ENCODE peak calls at places on chromosomes 12 and 14, in four cellular contexts. X is ovary, Q is A549, N is H1. W is an unnamed sample.
A peak's percentile ranks its signal among the peaks of the same experiment; 100 is the strongest.

GRCh38 chr14:69107407-69108003 is 45.4 kb downstream of the DCAF5 start:
- DNase-seq in X (peak; percentile 20), Q (peak; percentile 71), N (no peak), W (peak; percentile 54)

GRCh38 chr12:5487971-5488955 is 56.4 kb downstream of the NTF3 start:
- DNase-seq in X (no peak), Q (no peak), N (no peak), W (no peak)

GRCh38 chr14:101120636-101121398 is 217.3 kb upstream of the RTL1 start:
- DNase-seq in X (no peak), Q (no peak), N (no peak), W (peak; percentile 2)

GRCh38 chr12:66087365-66087943 is 43.1 kb downstream of the LLPH start:
- DNase-seq in X (peak; percentile 53), Q (peak; percentile 69), N (peak; percentile 23), W (peak; percentile 54)

GRCh38 chr14:33692762-33693161 is 258.1 kb downstream of the EGLN3 start:
- DNase-seq in X (no peak), Q (no peak), N (no peak), W (no peak)

GRCh38 chr12:30450872-30451271 is 244.8 kb downstream of the IPO8 start:
- DNase-seq in X (no peak), Q (no peak), N (no peak), W (no peak)

GRCh38 chr12:88375960-88376305 is 204.3 kb downstream of the KITLG start:
- DNase-seq in X (no peak), Q (no peak), N (no peak), W (no peak)

GRCh38 chr14:99899578-99900178 is 106.5 kb downstream of the EML1 start:
- DNase-seq in X (no peak), Q (peak; percentile 15), N (no peak), W (no peak)

GRCh38 chr12:95608252-95609033 is 57.2 kb upstream of the USP44 start:
- DNase-seq in X (peak; percentile 72), Q (peak; percentile 74), N (peak; percentile 56), W (no peak)

GRCh38 chr12:76113800-76114757 is 29.6 kb upstream of the NAP1L1 start:
- DNase-seq in X (no peak), Q (no peak), N (no peak), W (no peak)

GRCh38 chr14:75875958-75876357 is 105.8 kb downstream of the TGFB3 start:
- DNase-seq in X (no peak), Q (no peak), N (no peak), W (no peak)

GRCh38 chr12:109833307-109834189 is at the start of gene TRPV4:
- DNase-seq in X (no peak), Q (no peak), N (no peak), W (no peak)

GRCh38 chr12:94789510-94790225 is 139.3 kb upstream of the TMCC3 start:
- DNase-seq in X (no peak), Q (no peak), N (no peak), W (no peak)

GRCh38 chr12:131499160-131499863 is 211.6 kb upstream of the SFSWAP start:
- DNase-seq in X (no peak), Q (no peak), N (no peak), W (no peak)

GRCh38 chr14:94581127-94581999 is at the start of gene SERPINA5:
- DNase-seq in X (peak; percentile 58), Q (no peak), N (no peak), W (no peak)
- TF ChIP-seq POLR2A in X (no peak), Q (no peak), N (no peak), W (no peak)

GRCh38 chr12:12720637-12721250 is 3.6 kb downstream of the CDKN1B start:
- DNase-seq in X (no peak), Q (peak; percentile 62), N (no peak), W (no peak)

GRCh38 chr12:12720052-12720451 is 2.9 kb downstream of the CDKN1B start:
- DNase-seq in X (no peak), Q (peak; percentile 36), N (no peak), W (no peak)

GRCh38 chr12:12719496-12719895 is 2.3 kb downstream of the CDKN1B start:
- DNase-seq in X (no peak), Q (peak; percentile 29), N (no peak), W (no peak)

GRCh38 chr12:12722351-12723146 is 5.4 kb downstream of the CDKN1B start:
- DNase-seq in X (no peak), Q (peak; percentile 58), N (no peak), W (no peak)

DNA sequence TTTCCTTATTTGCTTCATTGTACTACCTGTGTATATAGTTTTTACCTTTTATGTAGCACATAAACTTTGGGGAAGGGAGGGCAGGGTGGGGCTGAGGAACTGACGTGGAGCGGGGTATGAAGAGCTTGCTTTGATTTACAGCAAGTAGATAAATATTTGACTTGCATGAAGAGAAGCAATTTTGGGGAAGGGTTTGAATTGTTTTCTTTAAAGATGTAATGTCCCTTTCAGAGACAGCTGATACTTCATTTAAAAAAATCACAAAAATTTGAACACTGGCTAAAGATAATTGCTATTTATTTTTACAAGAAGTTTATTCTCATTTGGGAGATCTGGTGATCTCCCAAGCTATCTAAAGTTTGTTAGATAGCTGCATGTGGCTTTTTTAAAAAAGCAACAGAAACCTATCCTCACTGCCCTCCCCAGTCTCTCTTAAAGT is 4.1 kb downstream of the CDKN1B start:
- DNase-seq in X (no peak), Q (peak; percentile 69), N (no peak), W (no peak)
- TF ChIP-seq POLR2A in X (no peak), Q (no peak), N (no peak), W (no peak)

DNA sequence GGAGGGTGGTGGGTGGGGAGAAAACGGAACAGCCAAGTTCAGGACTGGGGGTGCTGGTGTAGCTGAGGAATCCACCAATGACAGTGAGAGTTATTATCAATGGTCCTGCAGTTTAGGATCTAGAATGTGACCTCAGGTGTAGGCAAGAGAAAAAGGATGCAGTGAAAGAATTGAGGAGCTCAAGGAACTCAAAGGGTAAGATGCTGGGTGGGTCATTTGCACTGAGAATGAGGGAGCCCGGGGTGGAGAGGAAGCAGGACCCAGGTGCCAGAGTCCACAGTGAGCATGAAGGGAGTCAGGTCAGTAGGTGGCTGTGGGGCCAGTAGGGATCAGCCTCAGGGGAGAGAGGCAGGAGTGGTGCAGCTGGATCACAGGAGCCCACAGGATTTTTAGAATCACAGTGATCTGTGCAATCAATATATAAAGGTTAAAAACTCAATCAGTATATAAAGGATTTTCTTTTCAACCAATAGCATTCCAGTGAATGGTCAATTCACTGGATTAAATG is 3.2 kb upstream of the KRT7 start:
- DNase-seq in X (no peak), Q (no peak), N (no peak), W (no peak)
- TF ChIP-seq POLR2A in X (no peak), Q (no peak), N (no peak), W (no peak)

DNA sequence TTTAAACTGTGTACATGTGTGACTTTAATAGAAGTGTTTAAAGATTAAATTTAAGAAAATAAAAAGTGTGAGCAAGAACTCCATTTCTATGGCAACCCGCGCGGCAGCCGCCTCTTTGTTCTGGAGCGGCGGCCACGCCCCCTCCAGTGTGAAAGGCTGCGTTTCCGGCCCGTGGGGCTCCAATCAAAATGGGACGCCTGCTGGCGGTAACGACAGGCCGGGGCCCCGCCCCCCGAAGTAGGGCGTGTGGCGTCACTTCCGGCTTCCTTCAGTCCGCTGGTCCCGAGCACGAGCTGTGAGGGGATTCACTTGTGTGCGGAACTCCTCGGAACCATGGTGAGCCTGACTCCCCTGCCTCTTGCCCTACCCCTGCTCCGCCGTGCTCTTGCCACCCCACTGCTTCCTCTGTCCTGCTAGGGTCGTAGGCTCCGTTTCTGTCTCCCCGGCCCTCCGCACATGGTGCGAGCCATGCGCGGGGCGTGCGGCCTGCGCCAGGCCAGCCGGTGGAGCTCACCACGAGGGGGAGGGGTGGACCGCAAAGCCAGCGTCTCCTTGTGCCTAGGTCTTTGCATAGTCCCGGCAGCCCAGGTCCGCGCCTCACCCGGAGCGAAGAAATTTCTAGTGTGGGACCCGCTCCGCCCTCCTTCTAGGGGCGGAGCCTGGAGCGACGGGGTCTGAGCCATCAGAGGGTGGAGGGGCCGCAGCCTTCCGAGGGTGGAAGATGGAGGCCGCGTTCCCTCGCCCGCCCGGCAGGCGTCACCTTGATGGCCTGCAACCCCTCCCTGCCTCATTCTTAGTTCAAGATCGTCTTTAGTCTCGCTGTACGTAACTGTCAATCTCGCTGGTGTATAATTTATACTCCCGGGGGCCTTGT is at the start of gene CCT2:
- DNase-seq in X (peak; percentile 96), Q (peak; percentile 96), N (peak; percentile 85), W (peak; percentile 97)
- TF ChIP-seq POLR2A in X (peak; percentile 82), Q (peak; percentile 98), N (peak; percentile 98), W (peak; percentile 71)

DNA sequence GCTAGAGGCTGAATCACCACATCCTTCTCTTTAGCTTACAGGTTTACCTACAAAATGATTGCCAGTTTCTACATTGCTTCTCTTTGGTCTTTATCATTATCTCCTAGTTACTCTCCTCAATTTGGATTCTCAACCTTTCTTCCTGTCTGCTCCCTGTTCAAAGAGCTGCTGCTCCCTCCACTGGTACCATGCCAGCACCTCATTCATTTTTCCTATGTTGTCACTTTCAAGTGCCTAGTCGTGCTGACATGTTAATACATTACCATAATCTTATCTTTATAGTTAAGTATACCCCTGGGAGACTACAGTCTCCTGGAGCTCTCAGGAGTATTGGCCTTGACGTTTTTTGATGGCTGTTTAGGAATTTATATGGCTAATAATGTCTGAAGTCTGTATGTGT is 14.2 kb downstream of the FRS2 start:
- DNase-seq in X (no peak), Q (no peak), N (no peak), W (no peak)
- TF ChIP-seq POLR2A in X (no peak), Q (no peak), N (no peak), W (no peak)

GRCh38 chr12:50764116-50764860 is 387 bp downstream of the ATF1 start:
- DNase-seq in X (peak; percentile 43), Q (peak; percentile 63), N (no peak), W (peak; percentile 30)
- TF ChIP-seq POLR2A in X (no peak), Q (no peak), N (peak; percentile 48), W (no peak)

GRCh38 chr12:124434951-124435805 is 132.2 kb downstream of the NCOR2 start:
- DNase-seq in X (no peak), Q (no peak), N (no peak), W (no peak)

GRCh38 chr12:124433147-124433874 is 134.1 kb downstream of the NCOR2 start:
- DNase-seq in X (no peak), Q (no peak), N (no peak), W (no peak)

GRCh38 chr12:124432376-124432775 is 135.0 kb downstream of the NCOR2 start:
- DNase-seq in X (no peak), Q (no peak), N (no peak), W (no peak)

GRCh38 chr12:124434364-124434763 is 133.0 kb downstream of the NCOR2 start:
- DNase-seq in X (no peak), Q (no peak), N (peak; percentile 10), W (no peak)

GRCh38 chr12:124433906-124434305 is 133.5 kb downstream of the NCOR2 start:
- DNase-seq in X (no peak), Q (no peak), N (no peak), W (no peak)
- TF ChIP-seq POLR2A in X (no peak), Q (no peak), N (no peak), W (no peak)

GRCh38 chr14:31026395-31027096 is 367 bp upstream of the STRN3 start:
- DNase-seq in X (peak; percentile 96), Q (peak; percentile 97), N (peak; percentile 89), W (peak; percentile 97)
- TF ChIP-seq POLR2A in X (peak; percentile 32), Q (no peak), N (peak; percentile 91), W (peak; percentile 70)

GRCh38 chr12:34335819-34336262 is 313.5 kb downstream of the ALG10 start:
- DNase-seq in X (no peak), Q (peak; percentile 85), N (no peak), W (no peak)
- TF ChIP-seq POLR2A in X (no peak), Q (peak; percentile 45), N (no peak), W (no peak)

W was measured in prostate gland.